ENCODE peak calls at places on chromosomes 12 and 14, in four cellular contexts. C is cardiac muscle cell, F is cardiac fibroblast, H is H7. E is an unnamed sample.
A peak's percentile ranks its signal among the peaks of the same experiment; 100 is the strongest.

GRCh38 chr14:27253946-27254345 is 656.1 kb upstream of the NOVA1 start:
- DNase-seq in H (no peak), F (no peak), C (no peak), E (no peak)

GRCh38 chr12:121580959-121581680 is at the start of gene KDM2B:
- DNase-seq in H (no peak), F (peak; percentile 79), C (peak; percentile 78), E (no peak)

GRCh38 chr12:12127304-12127703 is 56.6 kb downstream of the BCL2L14 start:
- DNase-seq in H (no peak), C (no peak), F (no peak), E (no peak)

GRCh38 chr14:23567186-23568020 is at the start of gene AP1G2:
- DNase-seq in C (peak; percentile 86), H (peak; percentile 98), F (peak; percentile 84), E (peak; percentile 16)

GRCh38 chr12:106248177-106248848 is 493 bp upstream of the CKAP4 start:
- DNase-seq in C (peak; percentile 90), F (peak; percentile 85), H (no peak), E (peak; percentile 52)

GRCh38 chr14:100427166-100427565 is 104.0 kb downstream of the SLC25A47 start:
- DNase-seq in C (no peak), H (no peak), F (no peak), E (no peak)

GRCh38 chr12:21604245-21605101 is at the start of gene GYS2:
- DNase-seq in F (no peak), C (no peak), H (no peak), E (no peak)

GRCh38 chr12:104219908-104220404 is 4.4 kb downstream of the TXNRD1 start:
- DNase-seq in F (no peak), H (no peak), C (no peak), E (peak; percentile 54)

GRCh38 chr12:52221912-52222457 is 11.1 kb upstream of the KRT7 start:
- DNase-seq in F (peak; percentile 38), H (peak; percentile 80), C (peak; percentile 62), E (no peak)

GRCh38 chr12:122072031-122072970 is 6.3 kb upstream of the MLXIP start:
- DNase-seq in F (peak; percentile 95), H (no peak), C (peak; percentile 93), E (peak; percentile 99)

GRCh38 chr12:131311764-131312163 is 358.1 kb downstream of the ADGRD1 start:
- DNase-seq in C (no peak), H (no peak), F (no peak), E (no peak)

GRCh38 chr14:90658541-90658967 is 157.7 kb downstream of the TTC7B start:
- DNase-seq in F (peak; percentile 48), H (no peak), C (peak; percentile 60), E (no peak)

GRCh38 chr14:81272322-81272721 is 51.6 kb upstream of the GTF2A1 start:
- DNase-seq in C (no peak), H (no peak), F (no peak), E (no peak)

GRCh38 chr14:72740504-72740961 is 153.4 kb downstream of the DPF3 start:
- DNase-seq in H (no peak), C (no peak), F (no peak), E (no peak)

GRCh38 chr12:106722854-106723253 is 51.6 kb upstream of the RIC8B start:
- DNase-seq in C (no peak), H (peak; percentile 60), F (no peak), E (no peak)

GRCh38 chr14:24058260-24058950 is 6.6 kb downstream of the CARMIL3 start:
- DNase-seq in F (peak; percentile 86), H (peak; percentile 90), C (peak; percentile 76), E (no peak)

GRCh38 chr14:100749967-100750597 is 23.4 kb downstream of the DLK1 start:
- DNase-seq in C (no peak), H (no peak), F (no peak), E (no peak)

GRCh38 chr12:50174971-50175715 is 8.0 kb upstream of the CERS5 start:
- DNase-seq in C (peak; percentile 88), H (peak; percentile 72), F (peak; percentile 89), E (no peak)

GRCh38 chr12:11814362-11814761 is 164.9 kb downstream of the ETV6 start:
- DNase-seq in H (no peak), F (peak; percentile 60), C (peak; percentile 54), E (peak; percentile 66)

GRCh38 chr14:31692376-31692781 is 131.2 kb downstream of the NUBPL start:
- DNase-seq in F (peak; percentile 41), C (peak; percentile 25), H (no peak), E (peak; percentile 1)

GRCh38 chr14:99671230-99672224 is 12.6 kb upstream of the CYP46A1 start:
- DNase-seq in F (no peak), C (peak; percentile 19), H (no peak), E (no peak)

GRCh38 chr12:49549735-49550710 is 11.2 kb downstream of the KCNH3 start:
- DNase-seq in H (peak; percentile 68), C (no peak), F (no peak), E (no peak)

GRCh38 chr12:43337571-43338497 is 214.2 kb downstream of the ADAMTS20 start:
- DNase-seq in C (no peak), H (no peak), F (no peak), E (no peak)

GRCh38 chr14:24416254-24416931 is 13.1 kb downstream of the CBLN3 start:
- DNase-seq in H (no peak), C (no peak), F (no peak), E (no peak)

GRCh38 chr14:21840765-21841164 is 167.1 kb upstream of the OR4E1 start:
- DNase-seq in F (peak; percentile 8), C (no peak), H (peak; percentile 19), E (no peak)

GRCh38 chr12:92337128-92337527 is 191.5 kb upstream of the BTG1 start:
- DNase-seq in H (no peak), C (no peak), F (no peak), E (no peak)

GRCh38 chr12:55712154-55712553 is 3.7 kb upstream of the BLOC1S1 start:
- DNase-seq in C (peak; percentile 76), H (no peak), F (peak; percentile 76), E (no peak)

GRCh38 chr14:61537567-61538463 is 157.5 kb upstream of the HIF1A start:
- DNase-seq in F (peak; percentile 88), H (peak; percentile 62), C (peak; percentile 90), E (peak; percentile 76)

GRCh38 chr12:128801879-128802391 is 21.8 kb downstream of the SLC15A4 start:
- DNase-seq in C (no peak), F (peak; percentile 43), H (no peak), E (no peak)

GRCh38 chr14:105075364-105076295 is 10.4 kb upstream of the GPR132 start:
- DNase-seq in F (peak; percentile 76), C (peak; percentile 84), H (peak; percentile 83), E (no peak)

GRCh38 chr12:105409881-105410471 is 79.5 kb downstream of the C12orf75 start:
- DNase-seq in C (peak; percentile 84), F (peak; percentile 85), H (no peak), E (peak; percentile 49)

GRCh38 chr14:26984318-26985177 is 386.7 kb upstream of the NOVA1 start:
- DNase-seq in H (no peak), F (peak; percentile 86), C (peak; percentile 83), E (peak; percentile 31)

DNA sequence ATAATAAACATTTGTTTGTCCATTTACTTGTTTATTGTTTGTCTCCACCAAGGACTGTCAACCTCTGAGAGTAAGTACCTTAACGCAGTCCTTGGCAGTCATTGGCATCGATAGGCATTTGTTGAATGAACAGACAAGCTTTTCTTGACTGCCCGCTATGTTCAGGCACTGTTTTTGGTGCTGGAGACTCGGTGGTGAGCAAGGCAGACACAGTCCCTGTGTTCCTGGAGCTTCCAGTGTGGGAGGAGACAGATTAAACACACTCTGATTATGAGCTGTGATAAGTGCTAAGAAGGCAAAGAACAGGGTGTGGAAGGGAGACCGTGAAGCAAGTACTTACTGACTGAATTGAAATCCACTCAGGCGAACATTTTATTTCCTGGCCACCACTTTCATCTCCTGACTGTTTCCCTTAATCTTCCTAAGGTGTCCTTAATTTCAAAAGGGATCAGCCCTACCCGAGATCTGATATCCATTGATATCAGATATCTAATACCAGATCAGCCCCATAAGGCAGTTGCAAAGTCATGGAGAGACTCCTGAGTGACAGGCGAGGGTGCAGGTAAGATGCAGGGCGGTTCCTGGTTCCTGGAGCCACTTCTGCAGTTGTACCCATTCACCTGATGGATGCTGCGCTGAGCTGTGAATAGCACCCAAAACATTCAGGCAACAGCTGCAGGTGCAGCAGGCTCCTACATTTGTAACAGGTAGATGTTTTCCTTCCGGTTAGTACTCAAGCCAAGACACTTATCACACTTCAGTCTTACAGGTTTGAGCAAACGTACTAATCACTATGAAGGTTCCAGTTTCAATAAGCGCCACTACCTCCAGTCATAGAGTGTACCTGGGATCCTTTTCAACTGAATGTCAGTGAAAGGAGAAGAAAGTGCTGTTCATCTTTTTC is 1.5 kb downstream of the ATP6V0A2 start:
- DNase-seq in F (peak; percentile 14), H (no peak), C (peak; percentile 12), E (no peak)
- H3K4me3 ChIP-seq in F (peak overlapping the region; percentile 99), H (peak overlapping the region; percentile 96), C (peak overlapping the region; percentile 98), E (peak overlapping the region; percentile 92)

DNA sequence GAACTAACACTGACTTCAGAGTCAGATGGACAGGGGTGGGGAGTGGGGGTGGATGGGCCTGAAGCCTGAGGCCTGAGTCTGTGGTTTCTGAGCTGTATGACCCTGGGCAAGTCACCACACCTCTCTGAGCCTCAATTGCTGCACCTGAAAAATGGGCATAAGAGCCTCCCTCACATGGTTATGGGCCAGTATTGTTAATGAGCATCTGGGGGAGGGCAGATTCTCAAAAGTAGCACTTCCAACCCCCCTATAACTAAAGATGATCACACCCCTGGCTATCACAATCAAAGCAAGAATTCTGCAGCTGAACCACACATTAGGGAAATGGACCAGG is 168.6 kb downstream of the RBM19 start:
- DNase-seq in F (no peak), C (no peak), H (no peak), E (no peak)
- H3K4me3 ChIP-seq in F (no peak overlapping the region), C (no peak overlapping the region), H (no peak overlapping the region), E (no peak overlapping the region)

GRCh38 chr12:3732901-3733300 is 20.0 kb downstream of the CRACR2A start:
- DNase-seq in H (no peak), C (no peak), F (no peak), E (no peak)

GRCh38 chr12:3727877-3728632 is 24.9 kb downstream of the CRACR2A start:
- DNase-seq in F (peak; percentile 63), H (no peak), C (peak; percentile 84), E (peak; percentile 92)

GRCh38 chr12:3727354-3727753 is 25.6 kb downstream of the CRACR2A start:
- DNase-seq in C (no peak), F (no peak), H (no peak), E (no peak)

GRCh38 chr12:3728686-3729085 is 24.2 kb downstream of the CRACR2A start:
- DNase-seq in F (no peak), C (no peak), H (no peak), E (no peak)

DNA sequence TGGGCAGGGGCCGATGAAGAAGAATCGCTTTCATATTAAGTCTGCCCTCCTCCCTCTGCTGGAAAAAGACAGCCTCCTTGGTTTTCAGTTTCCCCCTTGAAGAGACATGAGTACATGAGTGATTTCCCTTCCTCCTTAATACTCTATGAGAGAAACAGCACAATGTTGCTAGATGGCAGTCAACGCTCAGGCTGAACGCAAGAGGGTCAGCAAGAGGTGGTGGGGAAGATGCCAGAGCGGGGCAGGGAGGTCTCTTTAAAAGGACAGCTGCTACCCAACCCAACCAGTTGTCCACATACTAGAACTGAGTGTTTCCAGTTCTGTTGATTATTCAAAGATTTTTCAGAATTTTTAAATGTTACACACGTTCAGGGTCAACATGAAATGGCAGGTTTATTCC is 22.8 kb downstream of the CRACR2A start:
- DNase-seq in F (no peak), C (no peak), H (no peak), E (no peak)
- H3K4me3 ChIP-seq in F (no peak overlapping the region), C (no peak overlapping the region), H (no peak overlapping the region), E (no peak overlapping the region)

DNA sequence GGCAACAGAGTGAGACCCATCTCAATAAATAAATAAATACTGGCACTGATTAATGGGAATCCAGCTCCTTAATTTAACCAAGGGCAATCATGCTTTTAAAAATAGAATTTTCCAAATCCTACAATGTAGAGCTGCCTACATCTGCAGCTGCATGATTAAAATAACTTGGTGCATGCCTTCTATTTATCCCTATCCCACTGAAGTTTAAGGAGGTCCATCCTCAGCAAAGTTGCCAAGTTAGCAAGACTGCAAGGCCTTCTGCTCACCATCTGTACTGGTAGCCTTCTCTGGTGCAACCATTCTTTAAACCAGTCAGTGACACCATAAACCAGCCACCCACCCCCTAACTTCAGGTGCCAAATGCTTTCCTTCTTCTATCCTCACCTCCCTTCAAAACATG is 226.1 kb downstream of the ITPR2 start:
- DNase-seq in F (no peak), H (no peak), C (no peak), E (no peak)
- H3K4me3 ChIP-seq in F (no peak overlapping the region), H (no peak overlapping the region), C (no peak overlapping the region), E (no peak overlapping the region)